ENCODE peak calls at places on chromosomes 1 and 21, in ten cellular contexts. Q is CD4-positive, alpha-beta T cell; E is Peyer's patch; A is choroid plexus epithelial cell; W is PC-3; N is AG09309; U is BE2C; K is osteocyte; H is GM10248; B is adrenal gland. Y is an unnamed sample.

GRCh38 chr21:42191978-42192595 is 26.9 kb upstream of the ABCG1 start:
- DNase-seq in Q (no peak), E (no peak), A (no peak), W (peak), N (no peak), U (no peak), K (peak), H (no peak), B (no peak), Y (no peak)

GRCh38 chr1:184387871-184388670 is 1.2 kb downstream of the C1orf21 start:
- DNase-seq in Q (no peak), E (peak), A (peak), W (peak), N (peak), U (peak), K (no peak), H (no peak), B (peak), Y (no peak)

GRCh38 chr1:41878495-41878894 is 40.2 kb downstream of the HIVEP3 start:
- DNase-seq in Q (no peak), E (no peak), A (no peak), W (peak), N (no peak), U (no peak), K (no peak), H (no peak), B (no peak), Y (no peak)

GRCh38 chr1:176705585-176705984 is 242.6 kb downstream of the PAPPA2 start:
- DNase-seq in Q (no peak), E (no peak), A (no peak), W (no peak), N (no peak), U (no peak), K (no peak), H (no peak), B (no peak), Y (no peak)

GRCh38 chr21:14115646-14116045 is 95.1 kb downstream of the LIPI start:
- DNase-seq in Q (no peak), E (no peak), A (no peak), W (no peak), N (no peak), U (no peak), K (peak), H (no peak), B (no peak), Y (no peak)

GRCh38 chr1:203454986-203455471 is 20.6 kb upstream of the PRELP start:
- DNase-seq in Q (no peak), E (no peak), A (no peak), W (no peak), N (no peak), U (no peak), K (peak), H (no peak), B (no peak), Y (no peak)

GRCh38 chr1:222053790-222054294 is 312.0 kb upstream of the DUSP10 start:
- DNase-seq in Q (no peak), E (no peak), A (peak), W (peak), N (no peak), U (no peak), K (no peak), H (no peak), B (no peak), Y (no peak)

GRCh38 chr1:8025671-8026144 is 401 bp downstream of the ERRFI1 start:
- DNase-seq in Q (no peak), E (peak), A (no peak), W (no peak), N (no peak), U (no peak), K (no peak), H (no peak), B (no peak), Y (no peak)

GRCh38 chr1:86704972-86705632 is 726 bp downstream of the SH3GLB1 start:
- DNase-seq in Q (peak), E (peak), A (peak), W (peak), N (no peak), U (peak), K (peak), H (peak), B (peak), Y (peak)

GRCh38 chr1:200037904-200038644 is 10.6 kb downstream of the NR5A2 start:
- DNase-seq in Q (no peak), E (no peak), A (no peak), W (no peak), N (no peak), U (no peak), K (no peak), H (no peak), B (no peak), Y (no peak)

GRCh38 chr1:220880726-220881506 is 1.7 kb downstream of the HLX start:
- DNase-seq in Q (no peak), E (peak), A (peak), W (peak), N (no peak), U (no peak), K (no peak), H (peak), B (peak), Y (no peak)

GRCh38 chr1:8698937-8699447 is 118.4 kb downstream of the RERE start:
- DNase-seq in Q (no peak), E (no peak), A (no peak), W (no peak), N (no peak), U (no peak), K (no peak), H (no peak), B (no peak), Y (no peak)

GRCh38 chr1:155244368-155245162 is 10.7 kb downstream of the ENTREP3 start:
- DNase-seq in Q (peak), E (peak), A (peak), W (peak), N (peak), U (peak), K (peak), H (peak), B (peak), Y (peak)

GRCh38 chr1:95301091-95301490 is 67.1 kb downstream of the RWDD3 start:
- DNase-seq in Q (no peak), E (no peak), A (no peak), W (no peak), N (no peak), U (no peak), K (no peak), H (no peak), B (no peak), Y (no peak)

GRCh38 chr1:205581321-205581980 is 50.4 kb downstream of the ELK4 start:
- DNase-seq in Q (peak), E (peak), A (no peak), W (no peak), N (no peak), U (no peak), K (no peak), H (no peak), B (no peak), Y (no peak)

GRCh38 chr1:65235867-65236805 is 73.2 kb upstream of the DNAJC6 start:
- DNase-seq in Q (no peak), E (no peak), A (peak), W (peak), N (no peak), U (no peak), K (no peak), H (peak), B (no peak), Y (no peak)

DNA sequence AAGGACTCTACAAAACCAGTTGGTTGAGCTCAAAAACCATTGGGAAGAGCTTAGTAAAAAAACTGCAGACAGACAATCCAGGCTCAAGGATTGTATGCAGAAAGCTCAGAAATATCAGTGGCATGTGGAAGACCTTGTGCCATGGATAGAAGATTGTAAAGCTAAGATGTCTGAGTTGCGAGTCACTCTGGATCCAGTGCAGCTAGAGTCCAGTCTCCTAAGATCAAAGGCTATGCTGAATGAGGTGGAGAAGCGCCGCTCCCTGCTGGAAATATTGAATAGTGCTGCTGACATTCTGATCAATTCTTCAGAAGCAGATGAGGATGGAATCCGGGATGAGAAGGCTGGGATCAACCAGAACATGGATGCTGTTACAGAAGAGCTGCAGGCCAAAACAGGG is 104.0 kb upstream of the BMP8A start:
- DNase-seq in Q (no peak), E (no peak), A (peak), W (peak), N (peak), U (no peak), K (no peak), H (no peak), B (peak), Y (no peak)
- TF ChIP-seq CTCF in Q (no peak), E (no peak), A (peak), W (peak), N (peak), U (peak), K (peak), H (no peak), B (peak), Y (peak)

GRCh38 chr1:238951809-238952208 is 434.6 kb upstream of the CHRM3 start:
- DNase-seq in Q (no peak), E (no peak), A (peak), W (peak), N (peak), U (peak), K (no peak), H (no peak), B (peak), Y (no peak)
- TF ChIP-seq CTCF in Q (no peak), E (no peak), A (peak), W (peak), N (peak), U (peak), K (peak), H (peak), B (peak), Y (peak)

GRCh38 chr1:104878203-104878911 is 1128.7 kb downstream of the AMY1C start:
- DNase-seq in Q (no peak), E (no peak), A (peak), W (no peak), N (no peak), U (peak), K (no peak), H (no peak), B (no peak), Y (no peak)
- TF ChIP-seq CTCF in Q (no peak), E (no peak), A (peak), W (no peak), N (no peak), U (peak), K (peak), H (peak), B (no peak), Y (peak)

DNA sequence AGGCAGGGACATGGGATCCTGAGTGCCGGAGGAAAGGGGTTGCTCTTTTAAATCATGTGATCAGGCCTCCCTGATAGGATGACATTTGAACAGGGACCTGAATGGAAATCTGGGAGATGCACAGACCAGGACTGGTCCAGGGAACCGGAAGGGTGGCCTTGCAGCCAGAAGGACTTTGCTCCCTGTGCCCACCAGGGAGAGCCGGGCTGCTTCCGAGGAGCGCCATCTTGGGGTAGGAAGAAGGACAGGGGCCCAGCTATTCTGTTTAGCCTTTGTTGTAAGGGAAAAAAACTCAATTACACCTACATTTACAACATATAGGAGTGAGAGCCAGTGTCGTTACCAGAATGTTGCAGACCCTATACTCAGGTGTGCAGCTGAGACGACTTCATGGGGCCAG is 5.5 kb downstream of the KLHDC7A start:
- DNase-seq in Q (no peak), E (peak), A (no peak), W (no peak), N (no peak), U (peak), K (no peak), H (no peak), B (no peak), Y (no peak)
- TF ChIP-seq CTCF in Q (no peak), E (no peak), A (no peak), W (no peak), N (no peak), U (peak), K (no peak), H (no peak), B (no peak), Y (peak)

GRCh38 chr1:153783233-153784190 is 8.3 kb downstream of the SLC27A3 start:
- DNase-seq in Q (peak), E (peak), A (peak), W (peak), N (peak), U (peak), K (peak), H (peak), B (peak), Y (peak)
- TF ChIP-seq CTCF in Q (no peak), E (no peak), A (peak), W (no peak), N (no peak), U (no peak), K (peak), H (no peak), B (peak), Y (peak)